ENCODE peak calls at places on chromosomes 3 and 15, in nine cellular contexts. A, E, J, C, H, Y, F, N and R are unnamed samples.

GRCh38 chr3:3015472-3016089 is 94.6 kb downstream of the IL5RA start:
- DNase-seq in A (no peak), E (no peak), J (no peak), C (no peak), H (no peak), Y (no peak), F (peak; percentile 7), N (no peak), R (no peak)

GRCh38 chr15:26771917-26772587 is 814 bp downstream of the GABRB3 start:
- DNase-seq in A (no peak), E (no peak), J (no peak), C (no peak), H (peak; percentile 25), Y (no peak), F (peak; percentile 13), N (no peak), R (no peak)

GRCh38 chr3:71057526-71057894 is 526.0 kb downstream of the FOXP1 start:
- DNase-seq in A (no peak), E (no peak), J (peak; percentile 47), C (no peak), H (no peak), Y (no peak), F (no peak), N (no peak), R (no peak)

GRCh38 chr3:105368575-105369500 is 2.1 kb downstream of the ALCAM start:
- DNase-seq in A (peak; percentile 88), E (peak; percentile 26), J (peak; percentile 76), C (peak; percentile 69), H (peak; percentile 78), Y (peak; percentile 67), F (peak; percentile 79), N (no peak), R (no peak)

GRCh38 chr3:76965122-76965725 is 74.7 kb upstream of the ROBO2 start:
- DNase-seq in A (no peak), E (no peak), J (no peak), C (no peak), H (no peak), Y (no peak), F (no peak), N (no peak), R (no peak)

GRCh38 chr15:90681480-90681879 is 35.7 kb upstream of the BLM start:
- DNase-seq in A (no peak), E (peak; percentile 30), J (no peak), C (no peak), H (no peak), Y (no peak), F (peak; percentile 97), N (peak; percentile 54), R (no peak)

GRCh38 chr3:111538687-111539086 is 3.3 kb upstream of the CD96 start:
- DNase-seq in A (no peak), E (no peak), J (no peak), C (no peak), H (no peak), Y (peak; percentile 40), F (peak; percentile 78), N (no peak), R (no peak)

GRCh38 chr15:92667291-92667904 is 11.8 kb upstream of the FAM174B start:
- DNase-seq in A (no peak), E (no peak), J (no peak), C (no peak), H (no peak), Y (no peak), F (no peak), N (no peak), R (no peak)

GRCh38 chr15:64653757-64654156 is 121.6 kb downstream of the RBPMS2 start:
- DNase-seq in A (no peak), E (no peak), J (no peak), C (no peak), H (no peak), Y (no peak), F (peak; percentile 11), N (no peak), R (no peak)

GRCh38 chr3:172840913-172841312 is 90.4 kb downstream of the ECT2 start:
- DNase-seq in A (no peak), E (no peak), J (no peak), C (no peak), H (no peak), Y (no peak), F (no peak), N (no peak), R (no peak)

GRCh38 chr15:88258021-88258641 is 1.6 kb upstream of the NTRK3 start:
- DNase-seq in A (no peak), E (no peak), J (no peak), C (no peak), H (no peak), Y (no peak), F (peak; percentile 27), N (no peak), R (no peak)

GRCh38 chr3:31361391-31362273 is 171.1 kb upstream of the STT3B start:
- DNase-seq in A (no peak), E (no peak), J (no peak), C (no peak), H (no peak), Y (no peak), F (peak; percentile 96), N (peak; percentile 45), R (no peak)

GRCh38 chr3:149363053-149363452 is 14.4 kb downstream of the TM4SF1 start:
- DNase-seq in A (no peak), E (no peak), J (no peak), C (no peak), H (no peak), Y (no peak), F (peak; percentile 42), N (no peak), R (no peak)

GRCh38 chr3:187740446-187741399 is 4.5 kb downstream of the BCL6 start:
- DNase-seq in A (peak; percentile 94), E (peak; percentile 76), J (peak; percentile 76), C (peak; percentile 60), H (peak; percentile 67), Y (peak; percentile 81), F (peak; percentile 79), N (no peak), R (peak; percentile 90)

GRCh38 chr3:13556937-13557336 is 8.0 kb downstream of the FBLN2 start:
- DNase-seq in A (no peak), E (no peak), J (no peak), C (no peak), H (no peak), Y (peak; percentile 76), F (no peak), N (no peak), R (no peak)

GRCh38 chr3:78659386-78659987 is 1108.3 kb downstream of the ROBO1 start:
- DNase-seq in A (no peak), E (no peak), J (peak; percentile 17), C (no peak), H (peak; percentile 39), Y (peak; percentile 22), F (peak; percentile 35), N (no peak), R (no peak)

GRCh38 chr3:37953226-37953625 is 37.4 kb upstream of the VILL start:
- DNase-seq in A (no peak), E (no peak), J (no peak), C (no peak), H (no peak), Y (no peak), F (no peak), N (no peak), R (no peak)

GRCh38 chr3:37952564-37952963 is 38.0 kb upstream of the VILL start:
- DNase-seq in A (no peak), E (no peak), J (no peak), C (no peak), H (no peak), Y (no peak), F (peak; percentile 85), N (no peak), R (no peak)

GRCh38 chr3:37945803-37946530 is 44.6 kb upstream of the VILL start:
- DNase-seq in A (no peak), E (peak; percentile 35), J (no peak), C (no peak), H (no peak), Y (no peak), F (peak; percentile 60), N (peak; percentile 37), R (no peak)

GRCh38 chr3:37946531-37946889 is 44.1 kb upstream of the VILL start:
- DNase-seq in A (no peak), E (no peak), J (no peak), C (no peak), H (no peak), Y (no peak), F (no peak), N (no peak), R (no peak)

DNA sequence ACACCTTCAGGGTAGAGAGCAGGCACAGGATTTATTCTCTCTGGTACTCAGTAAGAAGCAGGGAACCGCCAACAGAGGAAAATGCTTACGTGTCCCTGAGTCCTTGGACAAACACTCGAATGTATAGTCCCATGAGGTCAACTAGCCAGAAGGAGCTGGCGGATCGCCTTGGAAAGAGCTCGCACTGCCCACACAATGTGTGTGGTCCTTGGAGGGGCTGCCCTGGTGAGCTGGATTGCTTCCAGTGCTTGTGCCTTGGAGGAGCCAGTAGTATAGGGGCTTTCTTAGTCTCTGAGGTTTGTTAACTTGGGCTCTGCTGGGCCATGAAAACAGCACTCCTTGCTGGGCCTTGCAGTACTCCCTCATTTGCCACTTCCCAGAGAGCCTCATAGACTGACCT is 40.7 kb upstream of the VILL start:
- DNase-seq in A (no peak), E (no peak), J (no peak), C (no peak), H (no peak), Y (no peak), F (peak; percentile 68), N (no peak), R (no peak)
- H3K36me3 ChIP-seq in A (no peaks in the 10 kb centered on the region), E (no peaks in the 10 kb centered on the region), J (no peaks in the 10 kb centered on the region), C (no peaks in the 10 kb centered on the region), H (no peaks in the 10 kb centered on the region), Y (peaks cover 16% of the 10 kb centered on the region), F (no peaks in the 10 kb centered on the region), N (no peaks in the 10 kb centered on the region), R (no peaks in the 10 kb centered on the region)

GRCh38 chr3:10273697-10274305 is 18.9 kb downstream of the GHRL start:
- DNase-seq in A (no peak), E (no peak), J (no peak), C (no peak), H (no peak), Y (no peak), F (peak; percentile 50), N (no peak), R (no peak)
- H3K36me3 ChIP-seq in A (peaks cover 99% of the 10 kb centered on the region), E (peaks cover 11% of the 10 kb centered on the region), J (no peaks in the 10 kb centered on the region), C (peaks cover 41% of the 10 kb centered on the region), H (peaks cover 12% of the 10 kb centered on the region), Y (peaks cover 95% of the 10 kb centered on the region), F (peaks cover 7% of the 10 kb centered on the region), N (no peaks in the 10 kb centered on the region), R (peaks cover 53% of the 10 kb centered on the region)

GRCh38 chr3:47339951-47340350 is 40.9 kb upstream of the PTPN23 start:
- DNase-seq in A (no peak), E (no peak), J (no peak), C (no peak), H (no peak), Y (no peak), F (no peak), N (no peak), R (no peak)
- H3K36me3 ChIP-seq in A (peaks cover 100% of the 10 kb centered on the region), E (peaks cover 15% of the 10 kb centered on the region), J (no peaks in the 10 kb centered on the region), C (peaks cover 25% of the 10 kb centered on the region), H (peaks cover 12% of the 10 kb centered on the region), Y (peaks cover 64% of the 10 kb centered on the region), F (peaks cover 17% of the 10 kb centered on the region), N (peaks cover 1% of the 10 kb centered on the region), R (peaks cover 83% of the 10 kb centered on the region)

DNA sequence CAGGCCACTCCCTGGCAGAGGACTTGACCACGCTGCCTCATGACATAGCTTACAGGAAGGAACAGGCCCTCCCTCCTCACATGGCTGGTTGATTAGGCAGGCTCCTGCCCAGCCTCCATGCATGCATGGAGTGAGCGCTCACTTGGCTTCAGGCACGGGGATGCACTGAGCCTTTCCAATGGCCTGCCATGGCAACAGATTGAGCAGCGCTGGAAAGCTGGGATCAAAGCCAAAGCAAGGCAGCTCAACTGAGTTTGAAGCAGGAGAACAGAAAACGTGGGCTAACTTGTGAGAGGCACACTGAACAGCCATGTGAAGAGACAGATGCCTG is 5.9 kb upstream of the GRAMD2A start:
- DNase-seq in A (no peak), E (peak; percentile 91), J (no peak), C (no peak), H (no peak), Y (no peak), F (peak; percentile 88), N (peak; percentile 85), R (no peak)
- H3K36me3 ChIP-seq in A (peaks cover 100% of the 10 kb centered on the region), E (peaks cover 44% of the 10 kb centered on the region), J (no peaks in the 10 kb centered on the region), C (peaks cover 87% of the 10 kb centered on the region), H (peaks cover 52% of the 10 kb centered on the region), Y (peaks cover 100% of the 10 kb centered on the region), F (peaks cover 67% of the 10 kb centered on the region), N (peaks cover 26% of the 10 kb centered on the region), R (peaks cover 91% of the 10 kb centered on the region)